ENCODE peak calls at places on chromosomes 3 and 15, in eight cellular contexts. T is foreskin fibroblast, H is spleen, U is kidney epithelial cell, O is progenitor cell of endocrine pancreas, Z is Panc1, G is PC-3, W is tibial artery. S is an unnamed sample.

GRCh38 chr3:196518999-196519737 is 4.0 kb upstream of the SMCO1 start:
- DNase-seq in U (no peak), T (peak), O (no peak), G (peak), Z (no peak), H (no peak), W (peak), S (no peak)

GRCh38 chr3:130892759-130893239 is 1.1 kb upstream of the ATP2C1 start:
- DNase-seq in W (peak), H (no peak), O (peak), U (no peak), T (peak), G (peak), Z (peak), S (no peak)

GRCh38 chr3:143071776-143072175 is 47.8 kb upstream of the CHST2 start:
- DNase-seq in Z (no peak), G (no peak), U (no peak), T (no peak), O (no peak), W (no peak), H (no peak), S (no peak)

GRCh38 chr15:39936187-39936586 is 2.3 kb downstream of the EIF2AK4 start:
- DNase-seq in H (no peak), O (no peak), Z (no peak), W (no peak), U (peak), T (peak), G (peak), S (no peak)

GRCh38 chr3:141114816-141115458 is 63.8 kb downstream of the SPSB4 start:
- DNase-seq in G (peak), O (no peak), H (no peak), U (no peak), W (no peak), Z (no peak), T (no peak), S (no peak)

GRCh38 chr15:41501191-41501917 is 7.7 kb downstream of the ITPKA start:
- DNase-seq in U (no peak), Z (no peak), O (no peak), W (no peak), H (peak), G (no peak), T (peak), S (no peak)

GRCh38 chr3:23710555-23710954 is 95.2 kb upstream of the UBE2E1 start:
- DNase-seq in W (no peak), H (no peak), O (no peak), Z (no peak), T (peak), U (peak), G (no peak), S (no peak)

GRCh38 chr3:70531838-70532489 is 219.5 kb upstream of the MDFIC2 start:
- DNase-seq in U (no peak), Z (no peak), H (no peak), O (no peak), W (no peak), T (no peak), G (no peak), S (no peak)

GRCh38 chr3:112778298-112779008 is 68.2 kb downstream of the CD200R1L start:
- DNase-seq in H (no peak), O (no peak), W (no peak), T (peak), U (no peak), G (peak), Z (peak), S (no peak)

GRCh38 chr15:85671156-85671555 is 123.6 kb downstream of the KLHL25 start:
- DNase-seq in O (no peak), Z (no peak), H (no peak), U (no peak), T (peak), W (no peak), G (no peak), S (no peak)

GRCh38 chr3:143040264-143040879 is 39.0 kb downstream of the U2SURP start:
- DNase-seq in G (peak), U (peak), O (no peak), T (peak), W (no peak), H (no peak), Z (no peak), S (no peak)

GRCh38 chr3:50324351-50325144 is 2.0 kb upstream of the HYAL2 start:
- DNase-seq in U (no peak), H (peak), O (peak), Z (no peak), W (peak), T (peak), G (peak), S (no peak)

GRCh38 chr3:8996681-8997121 is 33.4 kb upstream of the RAD18 start:
- DNase-seq in G (no peak), W (peak), U (no peak), Z (no peak), O (no peak), H (peak), T (peak), S (no peak)

GRCh38 chr15:99102332-99103235 is 2.3 kb upstream of the SYNM start:
- DNase-seq in G (no peak), Z (no peak), H (peak), T (no peak), W (no peak), U (no peak), O (no peak), S (no peak)

GRCh38 chr3:42839616-42840015 is 30.4 kb downstream of the ACKR2 start:
- DNase-seq in O (no peak), W (no peak), G (peak), H (no peak), Z (peak), T (peak), U (no peak), S (no peak)

GRCh38 chr15:41254560-41254959 is 23.5 kb downstream of the CHP1 start:
- DNase-seq in H (no peak), Z (no peak), G (no peak), U (no peak), T (no peak), O (no peak), W (no peak), S (no peak)

GRCh38 chr15:83734487-83734886 is 80.6 kb downstream of the ADAMTSL3 start:
- DNase-seq in W (no peak), T (no peak), O (no peak), H (no peak), Z (no peak), U (no peak), G (peak), S (peak)

GRCh38 chr3:177286034-177286433 is 88.8 kb upstream of the TBL1XR1 start:
- DNase-seq in U (peak), Z (no peak), T (no peak), G (peak), H (no peak), O (no peak), W (no peak), S (no peak)

GRCh38 chr15:79540551-79540950 is 108.4 kb downstream of the MINAR1 start:
- DNase-seq in U (no peak), W (no peak), T (no peak), Z (no peak), G (peak), H (no peak), O (no peak), S (no peak)

GRCh38 chr15:85114886-85115285 is 133.2 kb downstream of the PDE8A start:
- DNase-seq in G (no peak), H (no peak), O (no peak), Z (no peak), T (no peak), U (no peak), W (no peak), S (no peak)

GRCh38 chr3:125163739-125164601 is 48.6 kb downstream of the SLC12A8 start:
- DNase-seq in O (no peak), W (no peak), U (no peak), G (peak), Z (peak), T (no peak), H (no peak), S (no peak)
- TF ChIP-seq CTCF in O (no peak), W (no peak), U (peak), G (peak), Z (peak), T (no peak), H (no peak), S (no peak)

DNA sequence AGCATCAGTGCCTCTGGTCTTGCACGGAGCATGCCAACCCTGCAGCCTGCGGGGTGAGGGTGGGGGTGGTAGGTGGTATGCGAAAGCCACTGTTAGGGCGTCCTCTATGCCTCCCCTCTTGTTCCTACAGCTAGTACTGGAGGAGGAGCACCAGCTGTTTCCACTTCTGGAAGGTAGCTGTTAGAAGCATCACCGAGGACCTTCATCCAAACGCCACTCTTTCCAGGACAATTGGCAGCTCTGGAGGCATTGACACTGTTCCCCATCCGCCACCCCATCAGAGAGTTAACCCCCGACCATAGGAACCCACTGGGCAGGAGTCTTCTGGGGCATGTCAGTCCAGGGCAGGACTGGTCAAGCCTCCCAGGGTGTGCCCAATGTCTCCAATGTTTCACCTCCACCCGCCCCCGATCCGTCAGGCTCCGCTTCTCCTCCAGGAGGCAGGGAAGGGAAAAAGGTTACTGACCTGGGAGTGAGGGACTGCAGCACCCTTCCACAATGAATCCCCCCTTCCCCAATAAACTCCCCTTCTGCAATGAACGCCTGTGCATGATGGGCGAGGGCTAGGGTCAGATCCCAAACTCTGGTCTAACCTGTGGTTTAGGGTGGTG is 487 bp downstream of the DUOX2 start:
- DNase-seq in G (no peak), O (no peak), U (no peak), H (no peak), Z (no peak), T (no peak), W (no peak), S (no peak)
- TF ChIP-seq CTCF in G (no peak), O (no peak), U (no peak), H (no peak), Z (no peak), T (no peak), W (no peak), S (no peak)

DNA sequence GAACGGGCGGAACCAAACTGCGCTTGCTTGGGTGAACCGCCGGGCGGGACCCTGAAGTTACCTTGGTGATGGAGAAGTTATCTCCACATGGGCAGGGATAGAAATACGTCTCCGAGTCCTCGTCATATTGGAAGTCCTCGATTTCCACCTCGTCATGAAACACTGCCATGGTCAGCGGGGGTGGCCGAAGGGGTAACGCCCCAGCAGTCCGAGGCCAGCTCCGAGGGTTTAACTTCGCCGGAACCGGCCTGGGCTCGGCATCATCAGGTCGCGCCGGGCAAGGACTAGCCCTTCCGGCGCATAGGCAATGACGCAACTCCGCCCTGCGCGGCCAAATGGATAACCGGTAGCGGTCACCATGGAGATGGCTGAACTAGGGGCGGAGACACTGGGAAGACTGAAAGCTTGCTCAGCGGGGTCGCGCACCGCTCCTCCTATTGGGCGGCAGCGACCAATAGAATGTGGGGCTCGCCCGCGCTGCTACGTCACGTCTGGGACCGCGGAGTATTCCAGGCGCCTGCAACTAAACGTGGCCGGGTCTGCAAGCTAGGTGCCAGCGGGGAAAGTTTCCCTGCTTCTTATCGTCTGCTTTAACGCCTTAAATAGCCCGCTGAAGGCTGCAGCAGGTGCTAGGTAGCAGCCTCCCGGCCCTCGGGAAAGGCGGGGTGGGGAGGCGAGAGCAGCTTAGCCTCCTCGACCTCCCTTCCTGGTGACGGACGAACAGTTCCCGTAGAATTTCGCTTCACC is at the start of the genes DPH3 and OXNAD1:
- DNase-seq in U (peak), Z (peak), H (peak), T (peak), W (peak), G (peak), O (peak), S (peak)
- TF ChIP-seq CTCF in U (no peak), Z (no peak), H (no peak), T (no peak), W (peak), G (no peak), O (no peak), S (no peak)

GRCh38 chr15:94094310-94094709 is 137.1 kb upstream of the MCTP2 start:
- DNase-seq in W (no peak), T (no peak), H (no peak), O (no peak), G (no peak), Z (no peak), U (no peak), S (no peak)

GRCh38 chr15:94100814-94101213 is 130.5 kb upstream of the MCTP2 start:
- DNase-seq in O (no peak), U (no peak), Z (no peak), G (no peak), W (no peak), H (no peak), T (no peak), S (no peak)

GRCh38 chr15:94097567-94097966 is 133.8 kb upstream of the MCTP2 start:
- DNase-seq in G (peak), U (no peak), T (no peak), Z (no peak), W (no peak), H (no peak), O (no peak), S (no peak)

GRCh38 chr15:94098877-94099606 is 132.3 kb upstream of the MCTP2 start:
- DNase-seq in H (no peak), T (no peak), G (no peak), Z (no peak), O (no peak), W (no peak), U (no peak), S (no peak)
- TF ChIP-seq CTCF in H (no peak), T (no peak), G (no peak), Z (no peak), O (no peak), W (no peak), U (no peak), S (no peak)

GRCh38 chr3:157447026-157447694 is 10.5 kb downstream of the PTX3 start:
- DNase-seq in G (peak), Z (no peak), W (no peak), U (no peak), H (no peak), O (no peak), T (peak), S (no peak)
- TF ChIP-seq CTCF in G (peak), Z (peak), W (peak), U (peak), H (peak), O (peak), T (peak), S (peak)

DNA sequence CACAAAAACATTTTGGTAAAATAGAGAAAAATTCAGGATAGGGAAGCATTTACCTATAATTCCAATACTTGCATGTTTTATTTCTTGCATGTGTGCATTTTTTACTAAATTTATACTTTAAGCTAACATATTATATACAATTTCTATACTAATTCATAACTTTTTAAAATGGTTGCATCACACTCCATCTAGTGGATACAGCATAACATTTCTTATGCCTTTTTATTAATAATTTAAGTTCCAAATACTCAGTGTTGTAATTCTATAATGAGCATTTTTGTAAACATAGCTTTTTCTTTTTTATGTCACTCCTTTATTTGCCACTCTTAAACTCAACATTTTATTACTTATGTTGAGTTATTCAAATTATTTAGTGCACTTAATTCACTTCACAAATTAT is 477.7 kb downstream of the ZBBX start:
- DNase-seq in O (no peak), G (peak), T (no peak), H (no peak), Z (no peak), U (no peak), W (no peak), S (no peak)
- TF ChIP-seq CTCF in O (peak), G (peak), T (no peak), H (no peak), Z (no peak), U (no peak), W (no peak), S (peak)

GRCh38 chr15:77819841-77820728 is 187.4 kb upstream of the LINGO1 start:
- DNase-seq in G (peak), O (peak), H (no peak), W (no peak), U (no peak), T (peak), Z (no peak), S (no peak)
- TF ChIP-seq CTCF in G (peak), O (peak), H (no peak), W (no peak), U (peak), T (peak), Z (peak), S (peak)

GRCh38 chr3:53902067-53902466 is 10.4 kb upstream of the SELENOK start:
- DNase-seq in T (no peak), U (no peak), W (no peak), H (no peak), Z (no peak), O (no peak), G (no peak), S (no peak)

GRCh38 chr3:53899730-53900129 is 8.1 kb upstream of the SELENOK start:
- DNase-seq in Z (no peak), O (no peak), G (no peak), T (no peak), U (no peak), H (no peak), W (no peak), S (no peak)

GRCh38 chr3:53900666-53901331 is 9.1 kb upstream of the SELENOK start:
- DNase-seq in H (no peak), T (no peak), O (no peak), Z (no peak), G (no peak), W (no peak), U (no peak), S (no peak)

GRCh38 chr3:53902711-53903110 is 11.1 kb upstream of the SELENOK start:
- DNase-seq in Z (no peak), O (no peak), H (no peak), U (no peak), T (no peak), G (no peak), W (no peak), S (no peak)
- TF ChIP-seq CTCF in Z (no peak), O (no peak), H (no peak), U (no peak), T (no peak), G (no peak), W (no peak), S (no peak)

DNA sequence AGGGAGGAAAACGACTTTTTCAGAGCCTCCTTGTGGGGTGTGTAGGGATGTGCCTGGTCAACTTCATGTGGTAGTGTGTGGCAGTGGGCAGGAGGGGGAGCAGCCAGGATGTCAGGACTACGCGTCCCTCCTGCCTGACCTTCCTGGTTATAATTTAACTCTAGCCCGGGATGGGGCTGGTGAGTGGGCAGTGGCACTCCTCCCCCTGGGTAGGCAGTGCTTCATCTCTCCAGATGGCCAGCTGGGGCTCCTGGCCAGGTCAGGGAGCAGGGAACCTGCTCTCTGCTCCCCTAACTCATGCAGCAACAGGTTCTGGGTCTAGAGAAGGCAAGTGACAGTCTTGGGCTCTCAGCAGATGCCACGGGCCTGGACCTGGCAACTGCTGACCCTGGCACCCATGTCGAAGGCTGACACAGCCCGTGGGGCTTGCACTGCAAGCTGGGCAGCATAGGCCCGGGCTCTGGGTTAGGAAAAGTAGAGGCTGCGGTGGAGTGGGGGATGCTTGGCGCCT is 2.6 kb downstream of the ITIH4 start:
- DNase-seq in T (peak), G (no peak), U (peak), O (no peak), W (no peak), H (no peak), Z (no peak), S (no peak)
- TF ChIP-seq CTCF in T (no peak), G (peak), U (peak), O (peak), W (no peak), H (no peak), Z (no peak), S (no peak)

GRCh38 chr3:107512108-107512507 is 10.7 kb upstream of the BBX start:
- DNase-seq in H (no peak), U (no peak), Z (no peak), T (no peak), O (no peak), W (no peak), G (peak), S (no peak)
- TF ChIP-seq CTCF in H (no peak), U (no peak), Z (no peak), T (no peak), O (no peak), W (no peak), G (peak), S (no peak)